ENCODE peak calls at places on chromosomes 11 and 22, in four cellular contexts. Y, S, R and D are unnamed samples.

GRCh38 chr11:76329084-76329648 is 51.8 kb downstream of the THAP12 start:
- DNase-seq in Y (no peak), S (peak), R (no peak), D (no peak)

GRCh38 chr11:112805658-112806057 is 155.6 kb upstream of the NCAM1 start:
- DNase-seq in Y (no peak), S (no peak), R (no peak), D (no peak)

GRCh38 chr11:96486890-96487633 is 97.2 kb downstream of the JRKL start:
- DNase-seq in Y (no peak), S (peak), R (no peak), D (no peak)

GRCh38 chr11:74696932-74697687 is 34.1 kb downstream of the CHRDL2 start:
- DNase-seq in Y (peak), S (peak), R (no peak), D (peak)

GRCh38 chr11:2862950-2863618 is 22.5 kb downstream of the CDKN1C start:
- DNase-seq in Y (no peak), S (peak), R (no peak), D (no peak)

GRCh38 chr11:133787379-133788103 is 57.8 kb downstream of the SPATA19 start:
- DNase-seq in Y (no peak), S (no peak), R (no peak), D (no peak)

GRCh38 chr22:30423296-30423958 is 2.1 kb upstream of the MTFP1 start:
- DNase-seq in Y (no peak), S (no peak), R (no peak), D (no peak)

GRCh38 chr11:48210052-48210451 is 6.6 kb upstream of the OR4B1 start:
- DNase-seq in Y (peak), S (peak), R (no peak), D (no peak)

GRCh38 chr11:80473562-80473961 is 1032.7 kb upstream of the TENM4 start:
- DNase-seq in Y (no peak), S (no peak), R (peak), D (no peak)

GRCh38 chr11:7696424-7696823 is 9.9 kb downstream of the OVCH2 start:
- DNase-seq in Y (no peak), S (no peak), R (no peak), D (no peak)

GRCh38 chr22:26846645-26847044 is 189.3 kb downstream of the MIAT start:
- DNase-seq in Y (no peak), S (no peak), R (no peak), D (no peak)

GRCh38 chr22:37894939-37895670 is 11.0 kb upstream of the MICALL1 start:
- DNase-seq in Y (no peak), S (no peak), R (no peak), D (no peak)

GRCh38 chr11:68584991-68585524 is 99.3 kb upstream of the GAL start:
- DNase-seq in Y (no peak), S (peak), R (no peak), D (no peak)

GRCh38 chr11:46413755-46414465 is 22.3 kb upstream of the CHRM4 start:
- DNase-seq in Y (peak), S (peak), R (no peak), D (no peak)

GRCh38 chr11:72354356-72355115 is 79.8 kb downstream of the CLPB start:
- DNase-seq in Y (peak), S (peak), R (no peak), D (no peak)

GRCh38 chr11:95282337-95282751 is 51.3 kb upstream of the SESN3 start:
- DNase-seq in Y (no peak), S (no peak), R (no peak), D (no peak)

GRCh38 chr22:32309585-32310251 is 47.9 kb upstream of the RFPL3 start:
- DNase-seq in Y (no peak), S (no peak), R (no peak), D (no peak)

GRCh38 chr11:35404397-35404775 is 15.0 kb downstream of the SLC1A2 start:
- DNase-seq in Y (peak), S (peak), R (no peak), D (peak)

GRCh38 chr11:72237112-72237931 is 6.7 kb downstream of the PHOX2A start:
- DNase-seq in Y (no peak), S (no peak), R (no peak), D (no peak)

DNA sequence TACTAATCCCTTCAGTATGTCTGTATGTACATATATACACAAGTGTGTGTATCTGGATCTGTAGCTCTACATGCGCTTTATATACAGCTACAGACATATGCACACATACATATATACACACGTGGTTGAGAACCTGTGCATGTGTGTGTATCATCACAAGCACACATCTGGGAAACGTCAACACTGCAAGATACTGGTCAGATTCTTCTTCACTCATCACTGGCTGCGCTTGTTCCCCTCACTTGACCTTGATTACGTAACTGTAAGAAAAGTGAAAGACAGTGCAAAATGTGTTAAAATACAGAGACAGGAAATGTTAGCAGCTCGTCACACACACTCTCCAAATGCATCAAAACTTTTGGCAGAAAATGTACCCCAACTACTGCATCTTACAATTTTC is 51.8 kb upstream of the MN1 start:
- DNase-seq in Y (no peak), S (peak), R (no peak), D (no peak)
- TF ChIP-seq ELK1 in Y (no peak), S (no peak), R (no peak), D (no peak)

DNA sequence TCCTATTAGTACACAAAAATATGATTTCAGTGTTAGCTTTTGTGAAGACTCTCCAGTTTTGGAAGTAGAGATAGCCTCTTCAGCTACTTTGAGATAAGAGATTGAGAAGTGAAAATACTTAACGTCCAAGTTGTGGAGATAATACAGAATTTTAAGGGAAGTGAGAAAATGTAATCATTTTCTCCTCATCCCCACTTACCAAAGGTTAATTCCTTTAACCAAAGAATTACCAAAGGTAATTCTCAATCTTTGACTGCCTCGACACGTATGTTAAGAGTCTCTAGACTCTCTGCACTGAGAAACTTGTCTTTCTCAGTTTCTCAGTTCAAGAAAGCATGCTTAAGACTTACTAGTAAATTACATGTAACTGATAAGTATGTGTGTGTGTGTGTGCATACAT is 15.3 kb downstream of the C11orf54 start:
- DNase-seq in Y (no peak), S (no peak), R (no peak), D (no peak)
- TF ChIP-seq ELK1 in Y (no peak), S (no peak), R (no peak), D (no peak)

GRCh38 chr11:128506999-128507591 is 80.3 kb downstream of the ETS1 start:
- DNase-seq in Y (peak), S (peak), R (no peak), D (no peak)
- TF ChIP-seq ELK1 in Y (no peak), S (no peak), R (no peak), D (no peak)

DNA sequence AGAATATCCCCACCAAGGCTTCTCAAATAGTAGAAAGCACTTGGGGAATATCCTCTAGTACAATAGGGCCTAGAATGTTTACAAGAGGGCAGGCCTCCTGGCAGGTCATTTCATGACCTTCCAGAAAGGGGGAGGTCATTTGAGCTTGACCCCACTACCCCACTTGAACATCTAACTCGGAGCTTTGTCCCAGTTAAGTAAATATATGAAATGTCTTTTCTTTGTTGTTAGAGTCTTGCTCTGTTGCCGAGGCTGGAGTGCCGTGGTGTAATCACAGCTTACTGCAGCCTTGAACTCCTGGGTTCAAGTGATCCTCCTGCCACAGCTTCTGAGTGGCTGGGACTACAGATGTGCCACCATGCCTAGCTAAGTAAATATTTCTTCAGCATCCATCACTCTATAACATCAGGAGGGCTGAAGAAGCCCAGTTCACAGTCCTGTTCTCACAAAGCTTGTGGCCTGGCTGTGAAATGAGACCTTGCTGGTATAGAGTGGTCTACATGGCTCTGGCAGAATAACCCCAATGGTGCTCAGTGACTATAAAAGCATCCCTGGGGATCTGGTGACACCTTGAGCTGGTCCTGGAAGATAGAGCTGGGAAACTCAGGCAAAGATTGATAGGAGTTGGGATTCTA is 108.3 kb downstream of the ABTB2 start:
- DNase-seq in Y (no peak), S (no peak), R (no peak), D (no peak)
- TF ChIP-seq ELK1 in Y (no peak), S (no peak), R (no peak), D (no peak)

GRCh38 chr11:106656646-106657045 is 361.6 kb downstream of the GUCY1A2 start:
- DNase-seq in Y (no peak), S (no peak), R (no peak), D (no peak)
- TF ChIP-seq ELK1 in Y (no peak), S (no peak), R (no peak), D (no peak)

GRCh38 chr11:16191212-16191851 is 165.0 kb downstream of the SOX6 start:
- DNase-seq in Y (no peak), S (peak), R (no peak), D (peak)

GRCh38 chr11:16194566-16194965 is 161.8 kb downstream of the SOX6 start:
- DNase-seq in Y (no peak), S (peak), R (no peak), D (no peak)

GRCh38 chr11:16191852-16192240 is 164.5 kb downstream of the SOX6 start:
- DNase-seq in Y (no peak), S (no peak), R (no peak), D (no peak)

GRCh38 chr11:16195659-16196058 is 160.7 kb downstream of the SOX6 start:
- DNase-seq in Y (no peak), S (peak), R (no peak), D (no peak)

GRCh38 chr11:16193897-16194381 is 162.4 kb downstream of the SOX6 start:
- DNase-seq in Y (no peak), S (peak), R (no peak), D (peak)
- TF ChIP-seq ELK1 in Y (no peak), S (no peak), R (no peak), D (no peak)

DNA sequence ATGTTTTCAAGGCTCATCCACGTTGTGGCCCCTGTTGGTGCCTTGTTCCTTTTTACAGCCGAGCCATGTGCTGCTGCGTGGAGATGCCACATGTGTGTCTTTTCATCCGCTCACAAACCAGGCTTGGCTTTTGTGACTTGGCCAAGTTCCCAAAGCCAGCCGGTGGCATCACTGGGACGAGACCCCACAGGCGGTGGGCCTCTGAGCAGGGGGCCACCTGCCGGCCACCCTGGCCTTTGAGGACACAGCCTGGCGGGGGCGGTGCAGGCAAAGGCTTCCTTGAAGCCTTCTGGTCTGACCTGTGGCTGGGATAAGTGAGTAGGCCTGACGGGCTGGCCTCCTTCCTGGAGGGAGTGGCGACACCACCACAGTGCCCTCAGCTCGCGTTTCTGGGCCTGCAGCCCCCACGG is 10.6 kb downstream of the GRK2 start:
- DNase-seq in Y (no peak), S (peak), R (no peak), D (peak)
- TF ChIP-seq ELK1 in Y (no peak), S (no peak), R (no peak), D (no peak)